ENCODE peak calls at places on chromosomes 1 and 21, in seven cellular contexts. G is GM06990, V is lower leg skin, S is K562, U is LNCaP clone FGC, L is astrocyte of the cerebellum, E is left lung. Z is an unnamed sample.

GRCh38 chr1:27366113-27366410 is 699 bp downstream of the MAP3K6 start:
- DNase-seq in E (peak; percentile 96), L (no peak), S (peak; percentile 89), V (peak; percentile 87), G (peak; percentile 69), U (no peak), Z (no peak)

GRCh38 chr1:44619261-44619900 is 54.9 kb downstream of the TMEM53 start:
- DNase-seq in U (no peak), E (no peak), G (no peak), L (no peak), S (no peak), V (no peak), Z (no peak)

GRCh38 chr1:89821322-89822108 is 683 bp downstream of the LRRC8D start:
- DNase-seq in V (no peak), G (peak; percentile 88), E (peak; percentile 93), S (peak; percentile 79), L (no peak), U (no peak), Z (no peak)

GRCh38 chr1:32012709-32013385 is 821 bp upstream of the KHDRBS1 start:
- DNase-seq in G (no peak), U (no peak), V (no peak), E (no peak), S (no peak), L (no peak), Z (no peak)

GRCh38 chr1:24418898-24419628 is 3.5 kb downstream of the NIPAL3 start:
- DNase-seq in L (peak; percentile 60), G (no peak), U (peak; percentile 70), E (peak; percentile 85), V (peak; percentile 54), S (peak; percentile 72), Z (no peak)

GRCh38 chr1:229479660-229480399 is 28.3 kb downstream of the NUP133 start:
- DNase-seq in U (no peak), G (peak; percentile 47), L (no peak), E (no peak), V (no peak), S (no peak), Z (peak; percentile 2)

GRCh38 chr1:31371560-31371959 is 1.3 kb downstream of the FABP3 start:
- DNase-seq in S (no peak), V (no peak), E (no peak), L (no peak), G (no peak), U (no peak), Z (peak; percentile 45)

GRCh38 chr1:58914925-58915324 is 131.1 kb upstream of the JUN start:
- DNase-seq in G (no peak), U (no peak), E (no peak), L (no peak), V (no peak), S (no peak), Z (no peak)

GRCh38 chr1:44662683-44663030 is 11.6 kb downstream of the TMEM53 start:
- DNase-seq in S (no peak), E (no peak), U (no peak), V (no peak), G (no peak), L (no peak), Z (no peak)

GRCh38 chr1:203577874-203578464 is 48.7 kb upstream of the ATP2B4 start:
- DNase-seq in L (no peak), G (no peak), S (no peak), E (no peak), U (no peak), V (no peak), Z (no peak)

GRCh38 chr1:183925947-183926346 is 111.6 kb downstream of the COLGALT2 start:
- DNase-seq in G (no peak), S (no peak), L (no peak), E (no peak), V (no peak), U (no peak), Z (no peak)

GRCh38 chr21:41976611-41977010 is 22.8 kb upstream of the C2CD2 start:
- DNase-seq in V (no peak), G (no peak), L (no peak), E (peak; percentile 49), U (no peak), S (no peak), Z (no peak)

DNA sequence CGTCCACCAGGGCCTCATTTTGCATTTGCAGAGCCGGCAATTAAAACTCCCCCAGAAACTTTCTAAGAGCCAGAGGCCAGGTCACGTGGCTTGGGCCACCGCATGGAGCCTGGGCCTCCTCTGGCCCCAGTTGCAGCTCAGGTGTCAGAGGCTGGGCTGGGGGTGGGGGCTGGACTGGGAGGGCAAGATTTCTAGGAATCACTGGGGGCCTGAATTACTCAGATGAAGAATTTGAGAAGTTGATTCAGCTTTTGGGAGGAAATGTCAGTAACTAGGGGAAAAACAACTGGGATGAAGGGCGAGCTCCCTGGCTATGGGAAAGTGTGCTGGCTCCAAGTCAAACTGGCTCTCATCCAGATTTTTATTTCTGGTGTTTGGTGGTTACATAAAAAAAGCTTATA is 151.0 kb downstream of the CDC7 start:
- DNase-seq in U (peak; percentile 3), S (no peak), L (peak; percentile 45), E (peak; percentile 63), G (no peak), V (peak; percentile 54), Z (no peak)
- H3K4me3 ChIP-seq in U (no peak overlapping the region), S (no peak overlapping the region), L (no peak overlapping the region), E (no peak overlapping the region), G (no peak overlapping the region), V (no peak overlapping the region), Z (no peak overlapping the region)

DNA sequence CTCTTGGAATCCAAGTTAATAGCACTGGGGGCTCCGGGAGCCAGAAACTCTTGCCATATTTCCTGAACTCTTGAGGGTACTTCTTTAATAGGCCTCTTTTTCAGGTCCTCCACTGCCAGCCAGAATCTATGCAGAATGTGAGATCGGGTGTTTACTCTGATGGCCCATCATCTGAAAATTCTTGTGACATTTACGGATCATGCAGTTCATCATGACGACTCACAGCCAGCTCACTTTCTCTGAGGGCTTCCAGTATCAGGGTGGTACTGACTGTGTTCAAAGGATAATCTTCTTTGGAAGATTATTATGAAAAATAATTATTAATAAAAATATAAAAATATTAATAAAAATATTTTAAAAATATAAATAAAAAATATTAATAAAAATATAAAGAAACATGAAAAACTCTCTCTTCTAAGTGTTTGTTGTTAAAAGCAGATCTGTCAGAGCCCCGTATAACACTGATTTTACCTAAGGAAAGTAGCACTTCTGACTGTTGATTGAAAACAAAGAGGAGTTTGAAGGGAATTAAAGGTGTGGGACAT is 194.3 kb upstream of the GREM2 start:
- DNase-seq in S (no peak), L (no peak), V (no peak), U (no peak), E (no peak), G (no peak), Z (no peak)
- TF ChIP-seq CTCF in S (no peak), L (no peak), V (no peak), U (no peak), E (no peak), G (no peak), Z (no peak)

DNA sequence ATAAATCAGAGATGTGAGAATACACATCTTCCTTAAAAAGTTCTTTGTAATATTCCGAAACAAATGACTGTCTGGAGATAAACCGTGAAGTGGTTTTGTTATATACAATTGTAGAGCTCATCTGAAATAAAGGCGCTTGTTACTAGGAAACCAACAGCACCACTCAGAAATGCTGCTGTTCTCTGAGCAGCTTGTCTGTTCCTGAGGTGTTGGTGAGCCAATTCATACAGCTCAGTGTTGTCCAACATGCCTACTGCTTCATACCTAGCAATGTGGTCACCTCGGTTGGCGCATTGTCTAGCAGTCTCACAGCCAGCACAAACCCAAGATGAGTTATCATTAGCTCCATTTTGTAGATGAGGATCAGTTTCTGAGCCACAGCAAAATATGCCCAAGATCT is 44.4 kb downstream of the GFI1 start:
- DNase-seq in S (no peak), E (no peak), G (no peak), U (no peak), L (no peak), V (no peak), Z (no peak)
- H3K4me3 ChIP-seq in S (no peak overlapping the region), E (no peak overlapping the region), G (no peak overlapping the region), U (no peak overlapping the region), L (no peak overlapping the region), V (no peak overlapping the region), Z (no peak overlapping the region)

GRCh38 chr1:8860738-8861516 is 17.6 kb downstream of the ENO1 start:
- DNase-seq in L (no peak), E (peak; percentile 59), U (no peak), V (no peak), S (no peak), G (no peak), Z (no peak)

GRCh38 chr1:8864713-8865397 is 13.6 kb downstream of the ENO1 start:
- DNase-seq in S (no peak), E (peak; percentile 20), U (no peak), V (no peak), L (no peak), G (no peak), Z (no peak)

GRCh38 chr1:8863138-8863537 is 15.3 kb downstream of the ENO1 start:
- DNase-seq in V (no peak), U (no peak), S (no peak), G (no peak), E (peak; percentile 20), L (no peak), Z (no peak)

GRCh38 chr1:8863712-8864324 is 14.7 kb downstream of the ENO1 start:
- DNase-seq in U (no peak), E (peak; percentile 22), G (no peak), S (no peak), L (no peak), V (no peak), Z (no peak)

DNA sequence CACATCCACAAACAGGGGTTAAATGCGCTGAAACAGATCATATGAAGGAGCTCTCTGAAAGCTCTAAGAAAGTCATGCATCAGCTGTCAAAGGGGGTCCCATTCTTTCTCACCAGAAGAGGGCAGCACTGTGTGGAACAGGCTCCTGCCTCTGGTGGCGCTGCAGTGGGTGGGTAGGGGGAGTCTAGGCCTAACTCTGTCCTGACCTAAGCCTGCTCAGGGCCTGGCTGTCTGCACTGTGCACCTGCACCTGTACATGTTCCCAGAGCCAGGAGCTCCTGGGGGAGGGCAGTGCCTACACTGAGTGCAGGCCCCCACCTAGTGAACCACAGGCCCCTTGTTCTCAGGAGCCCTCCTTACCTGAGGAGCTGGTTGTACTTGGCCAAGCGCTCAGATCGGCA is 16.0 kb downstream of the ENO1 start:
- DNase-seq in G (no peak), S (peak; percentile 64), L (no peak), U (no peak), V (no peak), E (peak; percentile 48), Z (no peak)
- TF ChIP-seq CTCF in G (peak; percentile 63), S (peak; percentile 98), L (peak; percentile 73), U (peak; percentile 58), V (no peak), E (peak; percentile 38), Z (peak; percentile 57)

DNA sequence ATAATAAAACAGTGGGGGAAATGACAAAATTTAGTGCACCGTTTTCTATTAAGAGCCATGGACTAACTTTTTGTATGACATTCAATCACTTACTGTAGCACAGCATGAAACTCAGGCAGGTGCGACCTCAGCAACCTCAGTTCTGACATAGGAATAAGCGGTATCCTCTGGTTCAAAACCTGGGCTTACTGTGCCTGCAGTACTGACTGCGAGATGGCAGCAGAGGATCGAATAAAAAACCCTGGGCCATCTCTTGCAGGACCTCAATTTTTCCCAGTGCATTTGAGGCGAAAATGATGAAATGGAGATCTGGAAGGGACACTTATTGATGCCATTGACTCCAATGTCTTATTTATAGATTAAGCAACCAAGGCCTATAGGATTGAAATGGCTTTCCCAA is 214.7 kb downstream of the ADGRL2 start:
- DNase-seq in S (no peak), V (no peak), L (no peak), G (no peak), U (no peak), E (no peak), Z (no peak)
- H3K4me3 ChIP-seq in S (no peak overlapping the region), V (no peak overlapping the region), L (no peak overlapping the region), G (no peak overlapping the region), U (no peak overlapping the region), E (no peak overlapping the region), Z (no peak overlapping the region)

Z was measured in epithelial cell of proximal tubule.